ENCODE peak calls at places on chromosomes 4 and X, in ten cellular contexts. U is AG10803, H is mesothelial cell of epicardium, J is osteocyte, V is heart left ventricle, M is epithelial cell of esophagus, Q is left lung, P is kidney, F is GM13977, E is GM23338. D is an unnamed sample.
A peak's percentile ranks its signal among the peaks of the same experiment; 100 is the strongest.

GRCh38 chr4:67122029-67122428 is 423.3 kb downstream of the CENPC start:
- DNase-seq in U (no peak), H (no peak), J (no peak), V (no peak), M (peak; percentile 34), Q (no peak), P (no peak), F (no peak), E (peak; percentile 75), D (no peak)

GRCh38 chr4:140834866-140835495 is 78.8 kb upstream of the TBC1D9 start:
- DNase-seq in U (no peak), H (no peak), J (no peak), V (no peak), M (peak; percentile 4), Q (no peak), P (no peak), F (no peak), E (no peak), D (no peak)

GRCh38 chr4:83489711-83490326 is 4.9 kb upstream of the ABRAXAS1 start:
- DNase-seq in U (no peak), H (no peak), J (no peak), V (no peak), M (no peak), Q (no peak), P (no peak), F (no peak), E (peak; percentile 28), D (no peak)

GRCh38 chrX:84611843-84612636 is 109.8 kb upstream of the HDX start:
- DNase-seq in U (no peak), H (no peak), J (no peak), V (no peak), M (peak; percentile 6), Q (no peak), P (no peak), F (no peak), E (no peak), D (no peak)

GRCh38 chrX:519741-520140 is 110.8 kb upstream of the SHOX start:
- DNase-seq in U (peak; percentile 36), H (no peak), J (no peak), V (no peak), M (no peak), Q (no peak), P (no peak), F (no peak), E (no peak), D (no peak)

GRCh38 chrX:46953137-46953527 is 40.9 kb downstream of the JADE3 start:
- DNase-seq in U (no peak), H (no peak), J (no peak), V (no peak), M (no peak), Q (no peak), P (no peak), F (peak; percentile 11), E (no peak), D (no peak)

GRCh38 chr4:169050308-169050707 is 40.3 kb upstream of the CBR4 start:
- DNase-seq in U (no peak), H (no peak), J (no peak), V (peak; percentile 52), M (no peak), Q (no peak), P (no peak), F (no peak), E (peak; percentile 14), D (no peak)

GRCh38 chr4:845233-845835 is 19.4 kb upstream of the CPLX1 start:
- DNase-seq in U (peak; percentile 57), H (no peak), J (no peak), V (no peak), M (no peak), Q (no peak), P (peak; percentile 42), F (no peak), E (no peak), D (peak; percentile 57)

GRCh38 chr4:74123065-74123728 is 24.2 kb upstream of the CXCL2 start:
- DNase-seq in U (peak; percentile 96), H (no peak), J (no peak), V (no peak), M (peak; percentile 53), Q (peak; percentile 41), P (no peak), F (no peak), E (no peak), D (no peak)

GRCh38 chr4:44580231-44580630 is 71.2 kb downstream of the YIPF7 start:
- DNase-seq in U (no peak), H (no peak), J (no peak), V (no peak), M (no peak), Q (no peak), P (no peak), F (no peak), E (no peak), D (no peak)

GRCh38 chr4:44578954-44579353 is 72.5 kb downstream of the YIPF7 start:
- DNase-seq in U (no peak), H (no peak), J (no peak), V (no peak), M (no peak), Q (no peak), P (no peak), F (no peak), E (peak; percentile 28), D (no peak)

GRCh38 chr4:44583393-44583792 is 68.0 kb downstream of the YIPF7 start:
- DNase-seq in U (no peak), H (no peak), J (no peak), V (no peak), M (peak; percentile 21), Q (no peak), P (no peak), F (peak; percentile 6), E (peak; percentile 62), D (no peak)
- TF ChIP-seq CTCF in U (no peak), H (no peak), J (no peak), V (no peak), M (peak; percentile 16), Q (no peak), P (no peak), F (peak; percentile 32), E (peak; percentile 61), D (no peak)

GRCh38 chr4:76729991-76730390 is 168.0 kb downstream of the SOWAHB start:
- DNase-seq in U (peak; percentile 59), H (no peak), J (no peak), V (no peak), M (no peak), Q (no peak), P (no peak), F (no peak), E (peak; percentile 61), D (no peak)

GRCh38 chr4:76736434-76736833 is 161.5 kb downstream of the SOWAHB start:
- DNase-seq in U (peak; percentile 72), H (no peak), J (no peak), V (no peak), M (no peak), Q (no peak), P (no peak), F (no peak), E (no peak), D (no peak)

GRCh38 chr4:76737180-76737579 is 160.8 kb downstream of the SOWAHB start:
- DNase-seq in U (peak; percentile 46), H (no peak), J (no peak), V (no peak), M (no peak), Q (no peak), P (no peak), F (no peak), E (no peak), D (no peak)

GRCh38 chr4:76732246-76732645 is 165.7 kb downstream of the SOWAHB start:
- DNase-seq in U (no peak), H (no peak), J (no peak), V (no peak), M (no peak), Q (no peak), P (no peak), F (no peak), E (no peak), D (no peak)

DNA sequence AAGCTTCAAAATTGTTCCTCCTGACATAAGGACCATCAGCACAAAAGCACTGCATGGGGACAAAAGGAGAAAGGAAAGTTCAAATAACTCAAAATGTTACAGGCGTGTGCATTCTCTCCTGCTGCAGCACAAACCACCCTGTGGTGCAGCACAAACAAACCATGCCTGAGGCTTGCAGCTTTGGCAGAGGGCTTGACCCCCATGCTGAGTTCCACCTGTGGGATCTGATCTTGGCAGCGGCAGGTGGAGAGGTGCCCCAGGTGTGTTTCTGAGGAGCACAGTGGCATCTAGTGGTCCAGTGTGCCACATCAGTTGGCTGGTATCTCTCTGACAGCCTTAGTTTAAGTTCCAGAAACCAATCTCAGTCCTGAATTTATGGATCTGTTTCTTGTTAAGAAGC is 164.6 kb downstream of the SOWAHB start:
- DNase-seq in U (no peak), H (no peak), J (no peak), V (no peak), M (peak; percentile 50), Q (no peak), P (no peak), F (no peak), E (no peak), D (no peak)
- TF ChIP-seq CTCF in U (no peak), H (no peak), J (peak; percentile 35), V (no peak), M (peak; percentile 56), Q (no peak), P (peak; percentile 42), F (peak; percentile 39), E (no peak), D (peak; percentile 62)

GRCh38 chrX:80879916-80880315 is 70.2 kb upstream of the BRWD3 start:
- DNase-seq in U (peak; percentile 14), H (no peak), J (no peak), V (no peak), M (no peak), Q (no peak), P (no peak), F (no peak), E (no peak), D (no peak)

GRCh38 chrX:80879143-80879542 is 69.5 kb upstream of the BRWD3 start:
- DNase-seq in U (no peak), H (no peak), J (no peak), V (no peak), M (peak; percentile 15), Q (no peak), P (no peak), F (no peak), E (no peak), D (no peak)

GRCh38 chrX:80876877-80877276 is 67.2 kb upstream of the BRWD3 start:
- DNase-seq in U (peak; percentile 33), H (no peak), J (no peak), V (no peak), M (peak; percentile 37), Q (no peak), P (no peak), F (peak; percentile 40), E (peak; percentile 43), D (no peak)
- TF ChIP-seq CTCF in U (peak; percentile 51), H (peak; percentile 49), J (peak; percentile 58), V (peak; percentile 57), M (peak; percentile 23), Q (peak; percentile 23), P (peak; percentile 16), F (peak; percentile 45), E (peak; percentile 59), D (peak; percentile 84)

DNA sequence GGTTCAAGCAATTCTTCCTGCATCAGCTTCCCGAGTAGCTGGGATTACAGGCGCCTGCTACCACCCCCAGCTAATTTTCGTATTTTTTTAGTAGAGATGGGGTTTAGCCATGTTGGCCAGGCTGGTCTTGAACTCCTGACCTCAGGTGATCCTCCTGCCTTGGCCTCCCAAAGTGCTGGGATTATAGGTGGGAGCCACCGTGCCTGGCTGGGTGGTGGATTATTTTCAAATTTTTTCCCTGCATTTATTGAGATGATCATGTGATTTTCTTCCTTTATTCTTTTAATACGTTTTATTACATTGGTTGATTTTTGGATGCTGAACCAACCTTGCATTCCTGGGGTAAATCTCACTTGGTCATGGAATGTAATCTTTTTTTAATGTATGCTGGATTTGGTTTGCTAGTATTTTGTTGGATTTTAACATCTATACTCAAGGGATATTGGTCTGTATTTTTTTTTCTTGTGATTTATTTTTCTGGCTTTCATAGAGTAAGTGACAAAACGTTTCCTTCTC is 30.9 kb downstream of the BMP2K start:
- DNase-seq in U (no peak), H (no peak), J (no peak), V (no peak), M (no peak), Q (no peak), P (no peak), F (no peak), E (no peak), D (no peak)
- TF ChIP-seq CTCF in U (no peak), H (no peak), J (no peak), V (no peak), M (no peak), Q (no peak), P (no peak), F (no peak), E (no peak), D (no peak)

D was measured in chondrocyte.